ENCODE peak calls at places on chromosomes 13 and 19, in seven cellular contexts. K, Q, A, V, C, D and S are unnamed samples.
A peak's percentile ranks its signal among the peaks of the same experiment; 100 is the strongest.

GRCh38 chr13:111505175-111505777 is 184.8 kb downstream of the TEX29 start:
- DNase-seq in Q (peak; percentile 87), V (peak; percentile 90), A (peak; percentile 33), K (peak; percentile 15), D (no peak), C (no peak), S (peak; percentile 5)

GRCh38 chr13:90428522-90429210 is 918.8 kb upstream of the MIR17HG start:
- DNase-seq in V (no peak), A (no peak), C (no peak), D (no peak), Q (no peak), K (no peak), S (no peak)

GRCh38 chr19:46890423-46891170 is 29.8 kb downstream of the ARHGAP35 start:
- DNase-seq in V (no peak), C (peak; percentile 82), K (peak; percentile 96), D (no peak), A (no peak), Q (no peak), S (peak; percentile 92)

GRCh38 chr13:112768795-112769411 is 79.1 kb downstream of the ATP11A start:
- DNase-seq in A (no peak), K (no peak), V (no peak), C (no peak), Q (no peak), D (no peak), S (peak; percentile 39)

GRCh38 chr19:40407714-40408600 is 5.2 kb downstream of the PRX start:
- DNase-seq in Q (no peak), D (no peak), V (no peak), C (no peak), K (no peak), A (no peak), S (no peak)

GRCh38 chr19:30097746-30098280 is 155.8 kb downstream of the URI1 start:
- DNase-seq in C (no peak), A (no peak), D (no peak), K (no peak), V (no peak), Q (no peak), S (no peak)

GRCh38 chr19:4911786-4912672 is 2.7 kb downstream of the UHRF1 start:
- DNase-seq in V (peak; percentile 77), D (no peak), Q (peak; percentile 73), K (peak; percentile 100), A (peak; percentile 95), C (peak; percentile 86), S (peak; percentile 99)

GRCh38 chr13:49213539-49213938 is 6.6 kb upstream of the MLNR start:
- DNase-seq in V (no peak), K (no peak), C (no peak), A (no peak), Q (no peak), D (no peak), S (no peak)

GRCh38 chr13:25874907-25875306 is 176.9 kb downstream of the SHISA2 start:
- DNase-seq in K (no peak), C (no peak), V (no peak), Q (no peak), A (no peak), D (no peak), S (no peak)

GRCh38 chr13:94329754-94330551 is 149.5 kb downstream of the DCT start:
- DNase-seq in V (no peak), C (peak; percentile 42), D (no peak), A (no peak), K (peak; percentile 92), Q (no peak), S (peak; percentile 87)

GRCh38 chr13:33639640-33640080 is 178.3 kb upstream of the RFC3 start:
- DNase-seq in K (peak; percentile 9), C (no peak), V (no peak), A (no peak), Q (no peak), D (no peak), S (peak; percentile 39)

GRCh38 chr13:50543767-50544166 is 299.7 kb downstream of the DLEU7 start:
- DNase-seq in K (peak; percentile 84), Q (peak; percentile 26), A (no peak), V (peak; percentile 36), D (no peak), C (peak; percentile 55), S (peak; percentile 48)

GRCh38 chr19:10114651-10115391 is 3.3 kb downstream of the P2RY11 start:
- DNase-seq in D (no peak), A (no peak), Q (no peak), K (peak; percentile 34), V (peak; percentile 27), C (no peak), S (peak; percentile 39)

GRCh38 chr13:48783831-48784230 is 130.1 kb downstream of the CYSLTR2 start:
- DNase-seq in C (no peak), D (no peak), Q (no peak), K (no peak), A (no peak), V (no peak), S (no peak)

GRCh38 chr19:56148096-56148495 is 7.0 kb downstream of the ZNF444 start:
- DNase-seq in K (no peak), C (no peak), Q (no peak), V (no peak), D (no peak), A (no peak), S (no peak)

GRCh38 chr19:10686661-10687517 is 14.3 kb upstream of the QTRT1 start:
- DNase-seq in K (peak; percentile 74), A (no peak), Q (no peak), C (no peak), V (no peak), D (no peak), S (peak; percentile 21)

DNA sequence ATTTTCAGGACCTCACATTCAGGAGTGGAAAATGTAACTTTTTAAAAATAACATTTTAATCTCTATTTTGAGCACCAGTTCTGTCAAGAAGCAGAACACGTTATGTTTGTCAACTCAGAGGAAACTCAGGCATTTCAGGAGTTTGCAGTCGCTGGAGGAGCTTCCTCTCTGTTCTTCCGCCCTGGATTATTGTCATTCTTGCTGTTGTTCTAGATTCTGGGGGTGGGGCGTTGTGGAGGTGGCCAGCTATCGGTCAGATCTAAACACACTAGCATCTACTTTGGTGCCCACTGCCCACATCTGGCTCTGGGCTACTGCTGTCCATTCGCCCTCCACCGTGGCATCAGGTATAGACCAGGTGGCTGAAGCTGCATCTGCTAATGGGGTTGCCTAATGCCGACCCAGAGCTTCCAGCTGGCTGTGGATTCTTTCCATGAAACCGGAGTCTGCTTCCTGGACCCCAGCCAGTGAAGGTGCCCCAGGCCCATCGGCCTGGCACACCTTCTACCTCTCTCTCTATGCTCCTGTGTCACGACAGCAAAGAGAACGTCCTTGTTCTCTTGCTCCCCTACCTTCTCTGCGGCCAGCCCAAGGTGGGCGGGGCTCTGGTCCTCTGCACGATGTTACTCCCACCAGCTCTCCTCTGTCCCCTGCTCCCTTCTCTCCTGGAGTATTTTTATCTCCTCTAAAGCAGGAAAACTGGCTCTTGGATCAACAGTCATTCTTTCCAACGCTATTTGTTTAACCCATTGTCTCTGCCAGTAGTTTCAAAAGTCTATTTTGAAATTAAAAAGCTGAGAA is 36.6 kb upstream of the DGKH start:
- DNase-seq in Q (peak; percentile 18), V (peak; percentile 59), D (no peak), C (peak; percentile 28), A (no peak), K (no peak), S (no peak)
- H3K4me2 ChIP-seq in Q (peak overlapping the region; percentile 7), V (peak overlapping the region; percentile 50), D (no peak overlapping the region), C (peak overlapping the region; percentile 28), A (no peak overlapping the region), K (no peak overlapping the region), S (no peak overlapping the region)

GRCh38 chr19:2431318-2432055 is 4.1 kb upstream of the TIMM13 start:
- DNase-seq in A (no peak), C (no peak), Q (no peak), K (no peak), D (no peak), V (no peak), S (no peak)
- TF ChIP-seq EZH2 in A (no peak), C (no peak), Q (no peak), K (no peak), D (no peak), V (no peak), S (no peak)

GRCh38 chr19:41748012-41748411 is 7.3 kb upstream of the CEACAM6 start:
- DNase-seq in C (no peak), K (no peak), Q (no peak), A (no peak), D (no peak), V (no peak), S (peak; percentile 39)

GRCh38 chr19:41754596-41754995 is 734 bp upstream of the CEACAM6 start:
- DNase-seq in A (no peak), Q (no peak), V (no peak), D (no peak), C (no peak), K (no peak), S (no peak)

GRCh38 chr19:41755328-41755913 is at the start of gene CEACAM6:
- DNase-seq in C (no peak), V (peak; percentile 49), D (no peak), Q (no peak), K (no peak), A (no peak), S (no peak)

GRCh38 chr19:41753936-41754529 is 1.3 kb upstream of the CEACAM6 start:
- DNase-seq in D (peak; percentile 60), Q (peak; percentile 27), A (peak; percentile 39), C (peak; percentile 36), V (peak; percentile 71), K (peak; percentile 41), S (peak; percentile 69)

GRCh38 chr19:41753159-41753558 is 2.2 kb upstream of the CEACAM6 start:
- DNase-seq in D (peak; percentile 50), A (peak; percentile 34), C (peak; percentile 31), Q (peak; percentile 50), K (peak; percentile 52), V (peak; percentile 85), S (peak; percentile 69)
- TF ChIP-seq EZH2phosphoT487 in D (no peak), A (no peak), C (no peak), Q (no peak), K (no peak), V (no peak), S (no peak)

GRCh38 chr19:13887529-13887928 is 10.6 kb downstream of the NANOS3 start:
- DNase-seq in Q (no peak), D (no peak), K (peak; percentile 80), V (no peak), A (no peak), C (no peak), S (no peak)
- H3K4me2 ChIP-seq in Q (no peak overlapping the region), D (no peak overlapping the region), K (peak overlapping the region; percentile 19), V (no peak overlapping the region), A (no peak overlapping the region), C (no peak overlapping the region), S (no peak overlapping the region)

GRCh38 chr13:77697208-77698103 is at the start of gene SLAIN1:
- DNase-seq in Q (peak; percentile 95), V (peak; percentile 94), K (peak; percentile 46), C (peak; percentile 87), A (no peak), D (peak; percentile 85), S (peak; percentile 67)
- TF ChIP-seq EZH2 in Q (no peak), V (no peak), K (peak; percentile 54), C (no peak), A (no peak), D (no peak), S (no peak)